ENCODE peak calls at places on chromosomes 11 and 22, in five cellular contexts. One of them, this sample, is unnamed.

GRCh38 chr22:33328789-33329296 is 270.7 kb upstream of the SYN3 start:
- DNase-seq in H1: no peak
- DNase-seq in IMR-90: peak; percentile 86
- DNase-seq in HepG2: peak; percentile 55
- DNase-seq in A549: peak; percentile 74
- DNase-seq in this sample: no peak

GRCh38 chr11:127136438-127136837 is 135.9 kb upstream of the KIRREL3 start:
- DNase-seq in A549: no peak
- DNase-seq in IMR-90: no peak
- DNase-seq in HepG2: no peak
- DNase-seq in H1: no peak
- DNase-seq in this sample: no peak

GRCh38 chr22:41565403-41566054 is 4.7 kb downstream of the CSDC2 start:
- DNase-seq in H1: no peak
- DNase-seq in IMR-90: peak; percentile 89
- DNase-seq in A549: peak; percentile 73
- DNase-seq in HepG2: peak; percentile 55
- DNase-seq in this sample: peak; percentile 66

GRCh38 chr22:16651217-16651616 is 58.6 kb upstream of the CCT8L2 start:
- DNase-seq in H1: no peak
- DNase-seq in A549: no peak
- DNase-seq in HepG2: no peak
- DNase-seq in IMR-90: no peak
- DNase-seq in this sample: no peak

GRCh38 chr11:113504071-113504470 is 28.9 kb upstream of the DRD2 start:
- DNase-seq in HepG2: no peak
- DNase-seq in H1: no peak
- DNase-seq in A549: no peak
- DNase-seq in IMR-90: no peak
- DNase-seq in this sample: no peak

GRCh38 chr11:130816516-130816915 is 99.8 kb downstream of the SNX19 start:
- DNase-seq in IMR-90: no peak
- DNase-seq in H1: no peak
- DNase-seq in A549: no peak
- DNase-seq in HepG2: no peak
- DNase-seq in this sample: no peak

GRCh38 chr11:27786331-27786730 is 86.1 kb upstream of the BDNF start:
- DNase-seq in A549: no peak
- DNase-seq in H1: no peak
- DNase-seq in HepG2: no peak
- DNase-seq in IMR-90: no peak
- DNase-seq in this sample: no peak

GRCh38 chr11:3341298-3341697 is 37.6 kb downstream of the ZNF195 start:
- DNase-seq in H1: peak; percentile 46
- DNase-seq in HepG2: peak; percentile 28
- DNase-seq in A549: no peak
- DNase-seq in IMR-90: no peak
- DNase-seq in this sample: peak; percentile 35

GRCh38 chr11:82733444-82734119 is at the start of gene FAM181B:
- DNase-seq in HepG2: no peak
- DNase-seq in A549: peak; percentile 32
- DNase-seq in H1: peak; percentile 71
- DNase-seq in IMR-90: no peak
- DNase-seq in this sample: peak; percentile 47

GRCh38 chr11:129643031-129643721 is 172.5 kb upstream of the TMEM45B start:
- DNase-seq in A549: peak; percentile 78
- DNase-seq in H1: no peak
- DNase-seq in HepG2: no peak
- DNase-seq in IMR-90: peak; percentile 74
- DNase-seq in this sample: no peak

GRCh38 chr22:19959043-19959586 is 17.5 kb upstream of the TXNRD2 start:
- DNase-seq in IMR-90: peak; percentile 39
- DNase-seq in HepG2: peak; percentile 92
- DNase-seq in H1: peak; percentile 81
- DNase-seq in A549: no peak
- DNase-seq in this sample: peak; percentile 100

GRCh38 chr11:13970986-13971385 is 8.5 kb downstream of the SPON1 start:
- DNase-seq in IMR-90: no peak
- DNase-seq in HepG2: peak; percentile 30
- DNase-seq in H1: no peak
- DNase-seq in A549: peak; percentile 41
- DNase-seq in this sample: no peak

GRCh38 chr22:42275970-42276369 is 5.5 kb upstream of the TCF20 start:
- DNase-seq in H1: no peak
- DNase-seq in IMR-90: no peak
- DNase-seq in A549: no peak
- DNase-seq in HepG2: no peak
- DNase-seq in this sample: no peak

GRCh38 chr11:90737328-90738050 is 514.6 kb upstream of the CHORDC1 start:
- DNase-seq in IMR-90: no peak
- DNase-seq in HepG2: peak; percentile 39
- DNase-seq in A549: no peak
- DNase-seq in H1: no peak
- DNase-seq in this sample: no peak

GRCh38 chr22:31229402-31230140 is 17.5 kb downstream of the LIMK2 start:
- DNase-seq in HepG2: no peak
- DNase-seq in A549: no peak
- DNase-seq in IMR-90: peak; percentile 48
- DNase-seq in H1: no peak
- DNase-seq in this sample: no peak

GRCh38 chr11:60336767-60337391 is 9.8 kb downstream of the MS4A6E start:
- DNase-seq in IMR-90: no peak
- DNase-seq in HepG2: no peak
- DNase-seq in A549: no peak
- DNase-seq in H1: no peak
- DNase-seq in this sample: no peak

GRCh38 chr11:12773591-12773990 is 99.4 kb downstream of the TEAD1 start:
- DNase-seq in A549: no peak
- DNase-seq in H1: no peak
- DNase-seq in HepG2: no peak
- DNase-seq in IMR-90: no peak
- DNase-seq in this sample: no peak

GRCh38 chr11:118306556-118306955 is 2.0 kb downstream of the CD3E start:
- DNase-seq in H1: no peak
- DNase-seq in A549: no peak
- DNase-seq in IMR-90: no peak
- DNase-seq in HepG2: no peak
- DNase-seq in this sample: no peak

GRCh38 chr22:44391481-44392445 is 79.0 kb upstream of the SHISAL1 start:
- DNase-seq in H1: no peak
- DNase-seq in HepG2: no peak
- DNase-seq in A549: no peak
- DNase-seq in IMR-90: no peak
- DNase-seq in this sample: no peak

GRCh38 chr11:2800655-2801531 is 84.7 kb downstream of the CDKN1C start:
- DNase-seq in H1: no peak
- DNase-seq in A549: no peak
- DNase-seq in IMR-90: no peak
- DNase-seq in HepG2: no peak
- DNase-seq in this sample: no peak

GRCh38 chr11:3609416-3610265 is 32.2 kb downstream of the ART5 start:
- DNase-seq in HepG2: peak; percentile 13
- DNase-seq in H1: no peak
- DNase-seq in A549: peak; percentile 47
- DNase-seq in IMR-90: peak; percentile 37
- DNase-seq in this sample: peak; percentile 70

GRCh38 chr22:45692549-45692948 is 20.9 kb downstream of the ATXN10 start:
- DNase-seq in IMR-90: peak; percentile 50
- DNase-seq in H1: no peak
- DNase-seq in A549: peak; percentile 60
- DNase-seq in HepG2: no peak
- DNase-seq in this sample: no peak

DNA sequence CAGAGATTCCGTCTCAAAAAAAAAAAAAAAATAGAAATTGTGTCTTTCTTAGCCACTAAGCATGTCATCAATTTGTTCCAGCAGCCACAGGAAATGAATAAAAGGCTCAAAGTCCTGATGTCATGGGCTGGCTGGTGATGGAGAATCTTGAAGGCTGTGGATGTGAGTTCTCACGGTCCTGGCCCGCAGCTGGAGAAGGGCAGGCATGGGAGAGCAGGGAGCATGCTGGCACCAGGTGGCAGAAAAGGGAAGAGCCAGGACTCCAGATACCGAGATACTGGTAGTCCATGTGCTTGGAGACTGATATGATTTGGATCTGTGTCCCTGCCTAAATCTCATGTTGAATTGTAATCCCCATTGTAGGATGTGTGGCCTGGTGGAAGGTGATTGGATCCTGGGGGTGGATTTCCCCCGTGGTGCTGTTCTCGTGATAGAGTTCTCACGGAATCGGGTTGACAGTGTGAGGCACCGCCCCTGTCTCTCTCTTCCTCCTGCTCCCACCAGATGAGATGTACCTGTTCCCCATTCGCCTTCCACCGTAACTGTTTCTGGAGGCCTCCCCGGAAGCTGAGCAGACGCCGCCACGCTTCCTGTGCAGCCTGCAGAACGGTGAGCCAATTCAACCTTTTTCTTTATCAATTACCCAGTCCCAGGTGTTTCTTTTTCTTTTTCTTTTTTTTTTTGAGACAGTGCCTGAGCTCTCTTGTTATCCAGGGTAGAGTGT is 18.1 kb downstream of the MRGPRD start:
- DNase-seq in A549: peak; percentile 18
- DNase-seq in HepG2: no peak
- DNase-seq in IMR-90: no peak
- DNase-seq in H1: no peak
- DNase-seq in this sample: no peak
- TF ChIP-seq MAFK in A549: no peak
- TF ChIP-seq MAFK in HepG2: no peak
- TF ChIP-seq MAFK in IMR-90: no peak
- TF ChIP-seq MAFK in H1: no peak
- TF ChIP-seq MAFK in this sample: no peak

DNA sequence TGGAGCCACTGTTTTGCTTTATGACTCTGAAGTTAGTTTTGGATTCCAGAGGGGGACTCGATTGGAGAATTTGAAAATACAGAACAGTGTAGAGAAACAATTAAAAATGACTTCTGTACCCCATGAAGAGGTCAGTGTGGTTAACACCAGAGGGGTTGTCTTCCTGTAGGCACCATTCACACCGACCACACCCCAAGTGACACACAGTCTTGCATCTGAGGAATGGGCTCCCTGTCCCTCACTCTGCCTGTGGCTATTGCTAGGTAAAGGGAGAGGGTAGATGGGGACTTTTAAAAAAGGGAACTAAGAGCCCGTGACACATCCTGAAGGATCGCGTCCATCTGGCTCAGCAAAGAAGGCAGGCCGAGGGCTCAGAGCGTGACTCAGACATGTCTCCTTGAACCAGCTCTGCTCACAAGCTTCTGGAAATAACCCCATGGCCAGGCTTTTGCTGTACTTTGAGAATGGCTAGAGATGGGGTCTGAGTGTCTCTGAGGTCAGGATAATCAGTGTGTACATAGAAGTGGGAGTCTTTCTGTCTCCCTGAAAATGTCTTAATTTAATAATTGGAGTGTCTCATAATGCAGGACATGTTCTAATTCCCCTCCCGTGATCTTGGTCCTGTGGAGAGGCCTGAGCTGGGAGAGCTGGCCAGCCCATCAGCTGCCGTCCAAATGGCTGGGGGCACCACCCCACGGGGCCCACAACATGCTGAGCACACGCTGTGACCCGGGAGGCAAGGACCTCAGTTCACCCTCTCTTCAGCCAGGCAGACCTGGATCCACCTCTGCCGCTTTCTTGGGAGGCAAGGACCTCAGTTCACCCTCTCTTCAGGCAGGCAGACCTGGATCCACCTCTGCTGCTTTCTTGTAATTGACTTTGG is 39.3 kb downstream of the SGSM1 start:
- DNase-seq in HepG2: no peak
- DNase-seq in IMR-90: peak; percentile 9
- DNase-seq in A549: peak; percentile 20
- DNase-seq in H1: no peak
- DNase-seq in this sample: no peak
- TF ChIP-seq MAFK in HepG2: no peak
- TF ChIP-seq MAFK in IMR-90: no peak
- TF ChIP-seq MAFK in A549: no peak
- TF ChIP-seq MAFK in H1: no peak
- TF ChIP-seq MAFK in this sample: no peak

GRCh38 chr11:43835104-43835503 is 45.5 kb upstream of the ALKBH3 start:
- DNase-seq in A549: no peak
- DNase-seq in HepG2: no peak
- DNase-seq in H1: no peak
- DNase-seq in IMR-90: no peak
- DNase-seq in this sample: no peak

GRCh38 chr11:43830928-43831440 is 49.6 kb upstream of the ALKBH3 start:
- DNase-seq in IMR-90: peak; percentile 100
- DNase-seq in HepG2: peak; percentile 82
- DNase-seq in A549: peak; percentile 90
- DNase-seq in H1: peak; percentile 7
- DNase-seq in this sample: peak; percentile 9

GRCh38 chr11:43834291-43834690 is 46.3 kb upstream of the ALKBH3 start:
- DNase-seq in A549: no peak
- DNase-seq in IMR-90: no peak
- DNase-seq in HepG2: no peak
- DNase-seq in H1: no peak
- DNase-seq in this sample: no peak

GRCh38 chr11:43832536-43832935 is 48.1 kb upstream of the ALKBH3 start:
- DNase-seq in IMR-90: no peak
- DNase-seq in A549: no peak
- DNase-seq in HepG2: no peak
- DNase-seq in H1: no peak
- DNase-seq in this sample: no peak

GRCh38 chr11:43833657-43834073 is 47.0 kb upstream of the ALKBH3 start:
- DNase-seq in IMR-90: peak; percentile 90
- DNase-seq in HepG2: peak; percentile 33
- DNase-seq in A549: peak; percentile 13
- DNase-seq in H1: no peak
- DNase-seq in this sample: no peak
- TF ChIP-seq MAFK in IMR-90: no peak
- TF ChIP-seq MAFK in HepG2: no peak
- TF ChIP-seq MAFK in A549: no peak
- TF ChIP-seq MAFK in H1: no peak
- TF ChIP-seq MAFK in this sample: no peak

GRCh38 chr22:25497269-25497668 is 67.2 kb upstream of the GRK3 start:
- DNase-seq in A549: no peak
- DNase-seq in IMR-90: peak; percentile 63
- DNase-seq in HepG2: no peak
- DNase-seq in H1: no peak
- DNase-seq in this sample: no peak
- TF ChIP-seq MAFK in A549: no peak
- TF ChIP-seq MAFK in IMR-90: no peak
- TF ChIP-seq MAFK in HepG2: no peak
- TF ChIP-seq MAFK in H1: no peak
- TF ChIP-seq MAFK in this sample: no peak

GRCh38 chr11:67409781-67410368 is 5.6 kb upstream of the CARNS1 start:
- DNase-seq in A549: no peak
- DNase-seq in IMR-90: no peak
- DNase-seq in HepG2: peak; percentile 61
- DNase-seq in H1: peak; percentile 56
- DNase-seq in this sample: no peak
- TF ChIP-seq MAFK in A549: no peak
- TF ChIP-seq MAFK in IMR-90: no peak
- TF ChIP-seq MAFK in HepG2: no peak
- TF ChIP-seq MAFK in H1: no peak
- TF ChIP-seq MAFK in this sample: no peak